ENCODE peak calls at places on chromosomes 16 and 17, in four cellular contexts. One of them, this sample, is unnamed.

GRCh38 chr16:89191033-89191900 is 9.1 kb downstream of the SLC22A31 start:
- DNase-seq in HCT116: no peak
- DNase-seq in HepG2: no peak
- DNase-seq in K562: no peak
- DNase-seq in this sample: no peak

GRCh38 chr16:25108054-25108453 is 3.5 kb upstream of the LCMT1 start:
- DNase-seq in K562: peak
- DNase-seq in HCT116: no peak
- DNase-seq in HepG2: peak
- DNase-seq in this sample: no peak

GRCh38 chr16:49483251-49483650 is 109.6 kb downstream of the C16orf78 start:
- DNase-seq in K562: no peak
- DNase-seq in HCT116: no peak
- DNase-seq in HepG2: no peak
- DNase-seq in this sample: no peak

GRCh38 chr17:77696151-77696719 is 262.3 kb upstream of the TNRC6C start:
- DNase-seq in HCT116: no peak
- DNase-seq in HepG2: no peak
- DNase-seq in K562: no peak
- DNase-seq in this sample: no peak

GRCh38 chr16:88560722-88561484 is 9.3 kb upstream of the ZC3H18 start:
- DNase-seq in HCT116: no peak
- DNase-seq in K562: no peak
- DNase-seq in HepG2: peak
- DNase-seq in this sample: no peak

GRCh38 chr16:3992297-3993051 is 112.0 kb upstream of the CREBBP start:
- DNase-seq in HepG2: no peak
- DNase-seq in K562: no peak
- DNase-seq in HCT116: no peak
- DNase-seq in this sample: no peak

GRCh38 chr16:56830669-56831068 is 34.3 kb upstream of the SLC12A3 start:
- DNase-seq in HepG2: no peak
- DNase-seq in K562: no peak
- DNase-seq in HCT116: no peak
- DNase-seq in this sample: no peak

GRCh38 chr17:7317161-7317803 is 2.1 kb upstream of the GPS2 start:
- DNase-seq in K562: no peak
- DNase-seq in HCT116: no peak
- DNase-seq in HepG2: no peak
- DNase-seq in this sample: no peak

GRCh38 chr16:69190046-69190588 is 3.2 kb downstream of the SNTB2 start:
- DNase-seq in K562: no peak
- DNase-seq in HepG2: no peak
- DNase-seq in HCT116: no peak
- DNase-seq in this sample: no peak

GRCh38 chr17:58703137-58703846 is 10.9 kb downstream of the RAD51C start:
- DNase-seq in K562: no peak
- DNase-seq in HepG2: no peak
- DNase-seq in HCT116: no peak
- DNase-seq in this sample: no peak
- TF ChIP-seq SRF in K562: no peak
- TF ChIP-seq SRF in HepG2: no peak
- TF ChIP-seq SRF in HCT116: no peak
- TF ChIP-seq SRF in this sample: no peak

GRCh38 chr16:75257886-75258806 is 6.7 kb upstream of the BCAR1 start:
- DNase-seq in HepG2: no peak
- DNase-seq in K562: no peak
- DNase-seq in HCT116: no peak
- DNase-seq in this sample: no peak

GRCh38 chr16:75254359-75254837 is 3.0 kb upstream of the BCAR1 start:
- DNase-seq in K562: no peak
- DNase-seq in HepG2: no peak
- DNase-seq in HCT116: no peak
- DNase-seq in this sample: no peak

GRCh38 chr16:75258807-75259141 is 7.3 kb upstream of the BCAR1 start:
- DNase-seq in HepG2: no peak
- DNase-seq in K562: no peak
- DNase-seq in HCT116: no peak
- DNase-seq in this sample: no peak

GRCh38 chr16:75256871-75257343 is 5.5 kb upstream of the BCAR1 start:
- DNase-seq in HCT116: no peak
- DNase-seq in K562: peak
- DNase-seq in HepG2: no peak
- DNase-seq in this sample: no peak

DNA sequence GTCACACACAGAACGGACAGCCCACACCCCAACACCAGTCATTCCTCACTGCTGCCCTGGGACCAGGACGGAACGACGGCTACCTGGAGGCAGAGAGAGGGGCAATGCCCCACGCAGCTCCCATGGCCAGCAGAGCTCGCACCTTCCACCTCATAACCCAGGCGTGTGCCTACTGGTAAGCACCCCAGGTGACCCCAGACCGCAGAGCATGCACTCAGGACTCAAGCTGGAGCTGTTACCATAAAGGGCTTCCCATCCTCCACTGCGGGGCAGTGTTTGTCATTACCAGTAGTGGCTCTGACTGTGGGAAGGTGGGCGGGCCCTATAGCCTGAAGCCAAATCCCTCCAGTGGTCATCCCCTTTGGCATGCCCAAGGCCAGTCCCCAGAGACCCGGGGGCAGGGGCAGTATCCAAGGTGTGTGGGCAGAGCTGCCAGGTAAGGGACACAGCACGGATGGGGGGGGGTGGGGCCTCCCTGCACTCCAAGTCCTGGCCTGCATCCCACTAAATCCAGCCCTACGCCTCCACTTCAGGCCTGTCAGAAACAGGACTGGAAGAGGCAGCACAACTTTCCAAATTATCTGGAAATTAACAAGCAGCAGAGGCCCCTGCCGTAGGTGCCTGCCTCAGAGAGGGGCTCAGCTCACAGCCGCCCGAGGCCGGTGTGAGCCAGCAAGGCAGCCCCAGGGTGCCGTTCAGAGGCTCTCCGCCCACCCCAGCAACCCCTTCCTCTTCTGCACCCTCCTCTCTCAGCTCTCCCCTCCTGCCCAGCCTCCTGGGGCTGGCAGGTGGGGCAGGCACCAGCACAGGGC is 4.8 kb upstream of the BCAR1 start:
- DNase-seq in HCT116: no peak
- DNase-seq in HepG2: peak
- DNase-seq in K562: peak
- DNase-seq in this sample: no peak
- TF ChIP-seq YY1 in HCT116: no peak
- TF ChIP-seq YY1 in HepG2: no peak
- TF ChIP-seq YY1 in K562: no peak
- TF ChIP-seq YY1 in this sample: no peak

GRCh38 chr16:805474-805873 is 4.9 kb upstream of the GNG13 start:
- DNase-seq in HepG2: no peak
- DNase-seq in K562: no peak
- DNase-seq in HCT116: no peak
- DNase-seq in this sample: no peak

GRCh38 chr16:804193-805048 is 3.9 kb upstream of the GNG13 start:
- DNase-seq in HepG2: no peak
- DNase-seq in K562: no peak
- DNase-seq in HCT116: no peak
- DNase-seq in this sample: no peak

GRCh38 chr16:802914-803750 is 2.6 kb upstream of the GNG13 start:
- DNase-seq in HCT116: no peak
- DNase-seq in HepG2: no peak
- DNase-seq in K562: no peak
- DNase-seq in this sample: no peak

GRCh38 chr16:803751-804075 is 3.2 kb upstream of the GNG13 start:
- DNase-seq in K562: no peak
- DNase-seq in HCT116: no peak
- DNase-seq in HepG2: no peak
- DNase-seq in this sample: no peak

GRCh38 chr16:807345-808251 is 7.1 kb upstream of the GNG13 start:
- DNase-seq in HepG2: no peak
- DNase-seq in HCT116: peak
- DNase-seq in K562: peak
- DNase-seq in this sample: peak
- TF ChIP-seq REST in HepG2: no peak
- TF ChIP-seq REST in HCT116: no peak
- TF ChIP-seq REST in K562: peak
- TF ChIP-seq REST in this sample: no peak

DNA sequence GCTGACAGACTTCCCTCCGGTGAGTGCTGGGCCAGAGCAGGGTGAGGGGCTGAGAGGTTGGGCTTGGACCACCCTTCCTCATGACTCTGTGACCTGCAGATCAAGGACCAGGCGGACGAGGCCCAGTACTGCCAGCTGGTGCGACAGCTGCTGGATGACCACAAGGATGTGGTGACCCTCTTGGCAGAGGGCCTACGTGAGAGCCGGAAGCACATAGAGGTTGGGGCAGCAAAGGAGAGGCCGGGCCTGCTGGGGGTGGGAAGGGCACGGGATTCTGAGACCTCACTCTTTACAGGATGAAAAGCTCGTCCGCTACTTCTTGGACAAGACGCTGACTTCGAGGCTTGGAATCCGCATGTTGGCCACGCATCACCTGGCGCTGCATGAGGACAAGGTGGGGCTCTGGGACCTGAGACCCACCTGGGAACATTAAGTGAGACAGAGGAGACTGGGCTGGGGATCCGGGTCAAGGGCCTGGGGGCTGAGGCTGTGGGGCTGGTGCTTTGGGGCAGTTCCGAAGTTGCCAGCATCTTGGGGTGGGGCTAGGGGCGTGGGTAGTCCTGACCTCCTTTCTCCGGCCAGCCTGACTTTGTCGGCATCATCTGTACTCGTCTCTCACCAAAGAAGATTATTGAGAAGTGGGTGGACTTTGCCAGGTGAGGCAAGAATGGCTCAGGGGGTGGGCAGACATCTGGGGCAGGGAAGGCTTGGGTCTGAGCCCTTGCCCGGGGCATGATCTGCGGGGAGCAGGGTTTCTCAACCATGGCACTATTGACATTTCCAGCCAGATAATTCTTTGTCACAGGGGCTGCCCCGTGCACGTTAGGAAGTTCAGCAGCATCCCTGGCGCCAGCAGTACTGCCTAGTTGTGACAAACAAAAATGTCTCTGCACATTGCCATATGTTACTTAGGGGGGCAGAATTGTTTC is 2.2 kb downstream of the BCKDK start:
- DNase-seq in HepG2: no peak
- DNase-seq in K562: no peak
- DNase-seq in HCT116: no peak
- DNase-seq in this sample: no peak
- TF ChIP-seq SRF in HepG2: no peak
- TF ChIP-seq SRF in K562: no peak
- TF ChIP-seq SRF in HCT116: no peak
- TF ChIP-seq SRF in this sample: no peak

GRCh38 chr16:74015953-74016352 is 280.7 kb upstream of the PSMD7 start:
- DNase-seq in K562: no peak
- DNase-seq in HCT116: no peak
- DNase-seq in HepG2: no peak
- DNase-seq in this sample: no peak

GRCh38 chr16:74020086-74020670 is 276.4 kb upstream of the PSMD7 start:
- DNase-seq in HCT116: no peak
- DNase-seq in HepG2: no peak
- DNase-seq in K562: no peak
- DNase-seq in this sample: no peak

GRCh38 chr16:74024997-74025396 is 271.6 kb upstream of the PSMD7 start:
- DNase-seq in HepG2: no peak
- DNase-seq in HCT116: no peak
- DNase-seq in K562: no peak
- DNase-seq in this sample: no peak

GRCh38 chr16:74019608-74020007 is 277.0 kb upstream of the PSMD7 start:
- DNase-seq in K562: no peak
- DNase-seq in HCT116: no peak
- DNase-seq in HepG2: no peak
- DNase-seq in this sample: no peak
- TF ChIP-seq YY1 in K562: no peak
- TF ChIP-seq YY1 in HCT116: no peak
- TF ChIP-seq YY1 in HepG2: no peak
- TF ChIP-seq YY1 in this sample: no peak

This sample was measured in GM12878.